ENCODE peak calls at places on chromosomes 3 and 15, in four cellular contexts. One of them, this sample, is unnamed.

GRCh38 chr3:11282250-11283125 is 10.3 kb downstream of the ATG7 start:
- DNase-seq in IMR-90: peak; percentile 59
- DNase-seq in fibroblast of lung: no peak
- DNase-seq in PC-3: no peak
- DNase-seq in this sample: no peak

GRCh38 chr3:104514776-104515175 is 851.9 kb upstream of the ALCAM start:
- DNase-seq in IMR-90: no peak
- DNase-seq in fibroblast of lung: no peak
- DNase-seq in PC-3: no peak
- DNase-seq in this sample: no peak

GRCh38 chr15:43370975-43371974 is at the start of the genes TUBGCP4 and ZSCAN29:
- DNase-seq in IMR-90: peak; percentile 62
- DNase-seq in fibroblast of lung: peak; percentile 63
- DNase-seq in PC-3: peak; percentile 82
- DNase-seq in this sample: no peak

GRCh38 chr15:60326824-60327654 is 70.7 kb downstream of the ANXA2 start:
- DNase-seq in IMR-90: peak; percentile 52
- DNase-seq in fibroblast of lung: no peak
- DNase-seq in PC-3: peak; percentile 79
- DNase-seq in this sample: no peak

GRCh38 chr15:101172421-101173097 is 79.3 kb downstream of the CHSY1 start:
- DNase-seq in IMR-90: peak; percentile 70
- DNase-seq in fibroblast of lung: no peak
- DNase-seq in PC-3: no peak
- DNase-seq in this sample: no peak

GRCh38 chr15:36589971-36590370 is 10.5 kb downstream of the CDIN1 start:
- DNase-seq in IMR-90: peak; percentile 50
- DNase-seq in fibroblast of lung: peak; percentile 74
- DNase-seq in PC-3: peak; percentile 94
- DNase-seq in this sample: no peak

GRCh38 chr15:92393994-92394326 is 279 bp downstream of the ST8SIA2 start:
- DNase-seq in IMR-90: no peak
- DNase-seq in fibroblast of lung: no peak
- DNase-seq in PC-3: no peak
- DNase-seq in this sample: no peak

GRCh38 chr3:123319760-123320159 is 118.0 kb downstream of the SEC22A start:
- DNase-seq in IMR-90: no peak
- DNase-seq in fibroblast of lung: no peak
- DNase-seq in PC-3: no peak
- DNase-seq in this sample: no peak

GRCh38 chr15:94300612-94301011 is 69.3 kb downstream of the MCTP2 start:
- DNase-seq in IMR-90: no peak
- DNase-seq in fibroblast of lung: no peak
- DNase-seq in PC-3: no peak
- DNase-seq in this sample: no peak

GRCh38 chr3:148880681-148881080 is 15.6 kb downstream of the CPA3 start:
- DNase-seq in IMR-90: no peak
- DNase-seq in fibroblast of lung: peak; percentile 21
- DNase-seq in PC-3: peak; percentile 30
- DNase-seq in this sample: no peak

GRCh38 chr15:90705212-90705611 is 11.9 kb upstream of the BLM start:
- DNase-seq in IMR-90: no peak
- DNase-seq in fibroblast of lung: no peak
- DNase-seq in PC-3: no peak
- DNase-seq in this sample: no peak

GRCh38 chr3:29759443-29760033 is 478.7 kb downstream of the RBMS3 start:
- DNase-seq in IMR-90: peak; percentile 21
- DNase-seq in fibroblast of lung: peak; percentile 66
- DNase-seq in PC-3: peak; percentile 32
- DNase-seq in this sample: peak; percentile 54

GRCh38 chr3:101635954-101636798 is 40.8 kb downstream of the ZBTB11 start:
- DNase-seq in IMR-90: peak; percentile 20
- DNase-seq in fibroblast of lung: peak; percentile 15
- DNase-seq in PC-3: peak; percentile 69
- DNase-seq in this sample: no peak

GRCh38 chr3:116246406-116246805 is 198.9 kb downstream of the LSAMP start:
- DNase-seq in IMR-90: no peak
- DNase-seq in fibroblast of lung: no peak
- DNase-seq in PC-3: no peak
- DNase-seq in this sample: no peak

GRCh38 chr15:38053244-38053643 is 118.8 kb downstream of the TMCO5A start:
- DNase-seq in IMR-90: no peak
- DNase-seq in fibroblast of lung: no peak
- DNase-seq in PC-3: no peak
- DNase-seq in this sample: no peak

GRCh38 chr15:25508369-25509002 is 69.7 kb upstream of the UBE3A start:
- DNase-seq in IMR-90: peak; percentile 64
- DNase-seq in fibroblast of lung: peak; percentile 46
- DNase-seq in PC-3: peak; percentile 42
- DNase-seq in this sample: no peak

GRCh38 chr15:74365619-74366445 is 1.6 kb downstream of the CYP11A1 start:
- DNase-seq in IMR-90: peak; percentile 41
- DNase-seq in fibroblast of lung: peak; percentile 59
- DNase-seq in PC-3: no peak
- DNase-seq in this sample: no peak

GRCh38 chr15:35427091-35427490 is 118.9 kb downstream of the DPH6 start:
- DNase-seq in IMR-90: peak; percentile 77
- DNase-seq in fibroblast of lung: peak; percentile 84
- DNase-seq in PC-3: peak; percentile 40
- DNase-seq in this sample: peak; percentile 71

GRCh38 chr15:22979699-22980188 is 424 bp downstream of the CYFIP1 start:
- DNase-seq in IMR-90: peak; percentile 25
- DNase-seq in fibroblast of lung: peak; percentile 36
- DNase-seq in PC-3: peak; percentile 25
- DNase-seq in this sample: no peak

GRCh38 chr3:50623840-50624474 is 7.0 kb downstream of the MAPKAPK3 start:
- DNase-seq in IMR-90: peak; percentile 22
- DNase-seq in fibroblast of lung: peak; percentile 28
- DNase-seq in PC-3: no peak
- DNase-seq in this sample: no peak

GRCh38 chr15:33279613-33280205 is 31.1 kb upstream of the RYR3 start:
- DNase-seq in IMR-90: no peak
- DNase-seq in fibroblast of lung: peak; percentile 59
- DNase-seq in PC-3: peak; percentile 84
- DNase-seq in this sample: peak; percentile 92

GRCh38 chr15:92273732-92274131 is 119.9 kb upstream of the ST8SIA2 start:
- DNase-seq in IMR-90: no peak
- DNase-seq in fibroblast of lung: no peak
- DNase-seq in PC-3: no peak
- DNase-seq in this sample: no peak

GRCh38 chr3:94965867-94966471 is 903.1 kb downstream of the NSUN3 start:
- DNase-seq in IMR-90: no peak
- DNase-seq in fibroblast of lung: no peak
- DNase-seq in PC-3: peak; percentile 21
- DNase-seq in this sample: no peak

GRCh38 chr3:28780480-28780879 is 431.9 kb upstream of the AZI2 start:
- DNase-seq in IMR-90: no peak
- DNase-seq in fibroblast of lung: no peak
- DNase-seq in PC-3: no peak
- DNase-seq in this sample: no peak

GRCh38 chr3:62368705-62369475 is 4.5 kb downstream of the FEZF2 start:
- DNase-seq in IMR-90: no peak
- DNase-seq in fibroblast of lung: no peak
- DNase-seq in PC-3: no peak
- DNase-seq in this sample: no peak

GRCh38 chr15:25716414-25717102 is 146.6 kb downstream of the ATP10A start:
- DNase-seq in IMR-90: no peak
- DNase-seq in fibroblast of lung: no peak
- DNase-seq in PC-3: no peak
- DNase-seq in this sample: no peak

GRCh38 chr3:60070366-60070765 is 1020.5 kb upstream of the CFAP20DC start:
- DNase-seq in IMR-90: no peak
- DNase-seq in fibroblast of lung: no peak
- DNase-seq in PC-3: no peak
- DNase-seq in this sample: no peak

GRCh38 chr3:60076307-60076706 is 1026.5 kb upstream of the CFAP20DC start:
- DNase-seq in IMR-90: no peak
- DNase-seq in fibroblast of lung: peak; percentile 20
- DNase-seq in PC-3: no peak
- DNase-seq in this sample: no peak

GRCh38 chr3:60073942-60074341 is 1024.1 kb upstream of the CFAP20DC start:
- DNase-seq in IMR-90: no peak
- DNase-seq in fibroblast of lung: no peak
- DNase-seq in PC-3: no peak
- DNase-seq in this sample: no peak

GRCh38 chr3:60079076-60079475 is 1029.3 kb upstream of the CFAP20DC start:
- DNase-seq in IMR-90: no peak
- DNase-seq in fibroblast of lung: no peak
- DNase-seq in PC-3: no peak
- DNase-seq in this sample: no peak

GRCh38 chr3:60073228-60073627 is 1023.4 kb upstream of the CFAP20DC start:
- DNase-seq in IMR-90: no peak
- DNase-seq in fibroblast of lung: no peak
- DNase-seq in PC-3: no peak
- DNase-seq in this sample: no peak
- H3K27ac ChIP-seq in IMR-90: no peak overlapping the region
- H3K27ac ChIP-seq in fibroblast of lung: no peak overlapping the region
- H3K27ac ChIP-seq in PC-3: no peak overlapping the region
- H3K27ac ChIP-seq in this sample: no peak overlapping the region

DNA sequence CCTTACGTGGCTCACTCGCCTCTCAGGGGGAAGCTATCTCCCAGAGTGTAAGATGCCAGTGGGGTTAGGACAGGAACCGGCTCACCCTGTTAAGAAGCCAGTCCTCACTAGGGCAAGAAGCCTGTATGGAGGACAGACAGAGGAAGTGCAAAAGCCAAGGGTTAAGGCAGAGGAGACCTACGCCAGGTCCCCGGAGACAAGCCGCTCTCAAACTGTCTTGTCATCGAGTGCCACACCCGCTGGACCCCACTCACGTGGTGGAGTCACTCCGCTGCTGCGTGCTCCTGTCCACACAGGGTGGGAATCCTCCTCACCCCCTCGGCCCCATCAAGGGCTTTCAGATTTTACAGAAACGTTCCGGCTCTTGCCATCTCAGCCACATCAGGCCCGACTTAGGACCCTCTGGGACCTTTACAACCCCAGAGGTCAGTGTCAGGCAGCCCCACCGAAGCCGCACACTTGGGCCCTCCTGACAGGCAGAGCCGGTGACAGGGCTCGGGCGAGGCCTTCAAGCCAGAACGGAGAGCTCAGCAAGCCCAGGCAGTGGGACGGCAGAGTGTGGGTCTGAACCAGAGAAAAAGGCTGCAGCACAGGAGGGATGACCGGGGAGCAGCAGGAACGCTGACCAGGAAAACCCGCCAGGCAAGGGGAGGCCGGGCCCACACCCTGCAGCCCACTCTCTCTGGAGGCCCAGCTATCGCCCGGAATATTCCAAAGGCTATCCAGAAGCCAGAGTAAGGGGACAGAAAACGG is 61.7 kb downstream of the XXYLT1 start:
- DNase-seq in IMR-90: peak; percentile 13
- DNase-seq in fibroblast of lung: no peak
- DNase-seq in PC-3: no peak
- DNase-seq in this sample: no peak
- H3K27ac ChIP-seq in IMR-90: peak overlapping the region; percentile 99
- H3K27ac ChIP-seq in fibroblast of lung: peak overlapping the region; percentile 98
- H3K27ac ChIP-seq in PC-3: no peak overlapping the region
- H3K27ac ChIP-seq in this sample: no peak overlapping the region

GRCh38 chr3:49131576-49131975 is 1.3 kb downstream of the LAMB2 start:
- DNase-seq in IMR-90: no peak
- DNase-seq in fibroblast of lung: no peak
- DNase-seq in PC-3: no peak
- DNase-seq in this sample: no peak

GRCh38 chr3:49134471-49135265 is 1.8 kb upstream of the LAMB2 start:
- DNase-seq in IMR-90: no peak
- DNase-seq in fibroblast of lung: no peak
- DNase-seq in PC-3: no peak
- DNase-seq in this sample: no peak

GRCh38 chr3:49132437-49133225 is at the start of gene LAMB2:
- DNase-seq in IMR-90: peak; percentile 74
- DNase-seq in fibroblast of lung: peak; percentile 86
- DNase-seq in PC-3: peak; percentile 82
- DNase-seq in this sample: peak; percentile 30

GRCh38 chr3:49132073-49132436 is 795 bp downstream of the LAMB2 start:
- DNase-seq in IMR-90: no peak
- DNase-seq in fibroblast of lung: no peak
- DNase-seq in PC-3: no peak
- DNase-seq in this sample: no peak

DNA sequence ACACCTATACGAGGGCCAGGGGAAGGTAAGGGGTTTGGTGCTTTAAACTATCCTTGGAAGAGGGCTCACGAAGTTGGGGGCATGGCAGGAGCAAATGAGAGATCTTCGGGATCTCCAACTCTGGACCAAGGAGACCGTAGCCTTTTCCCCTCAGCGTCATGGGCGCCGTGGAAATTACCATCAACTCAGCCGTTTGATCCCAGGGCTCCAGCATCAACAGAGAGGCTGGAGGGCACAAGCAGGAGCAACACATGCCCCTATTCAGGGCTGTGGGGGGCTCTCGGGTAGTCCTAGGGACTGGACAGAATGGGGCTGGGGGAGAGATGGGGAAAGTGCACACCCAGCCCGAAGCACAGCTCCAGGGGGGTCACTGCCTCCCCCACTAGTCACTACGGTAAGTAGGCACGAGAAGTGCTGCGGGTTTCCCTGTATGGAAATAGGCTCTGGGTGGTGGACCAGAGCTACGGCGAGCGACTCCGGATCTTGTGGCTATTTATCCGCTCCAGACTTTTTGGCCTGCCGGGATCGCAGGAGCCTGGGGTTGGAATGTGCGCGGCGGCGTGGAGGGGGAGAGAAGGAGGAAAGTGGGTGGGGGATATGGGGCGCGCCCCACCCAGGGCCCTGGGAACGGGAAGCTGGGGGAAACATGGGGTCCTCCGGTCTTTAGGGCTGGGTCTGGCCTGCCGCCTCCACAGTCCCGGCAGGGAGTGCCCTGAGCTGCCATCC is 539 bp upstream of the LAMB2 start:
- DNase-seq in IMR-90: peak; percentile 85
- DNase-seq in fibroblast of lung: peak; percentile 93
- DNase-seq in PC-3: peak; percentile 90
- DNase-seq in this sample: peak; percentile 85
- H3K27ac ChIP-seq in IMR-90: peak overlapping the region; percentile 99
- H3K27ac ChIP-seq in fibroblast of lung: peak overlapping the region; percentile 78
- H3K27ac ChIP-seq in PC-3: peak overlapping the region; percentile 93
- H3K27ac ChIP-seq in this sample: no peak overlapping the region

GRCh38 chr3:185822957-185823279 is 1.9 kb downstream of the IGF2BP2 start:
- DNase-seq in IMR-90: no peak
- DNase-seq in fibroblast of lung: no peak
- DNase-seq in PC-3: peak; percentile 28
- DNase-seq in this sample: no peak
- H3K27ac ChIP-seq in IMR-90: peak overlapping the region; percentile 100
- H3K27ac ChIP-seq in fibroblast of lung: peak overlapping the region; percentile 85
- H3K27ac ChIP-seq in PC-3: peak overlapping the region; percentile 83
- H3K27ac ChIP-seq in this sample: peak overlapping the region; percentile 80

DNA sequence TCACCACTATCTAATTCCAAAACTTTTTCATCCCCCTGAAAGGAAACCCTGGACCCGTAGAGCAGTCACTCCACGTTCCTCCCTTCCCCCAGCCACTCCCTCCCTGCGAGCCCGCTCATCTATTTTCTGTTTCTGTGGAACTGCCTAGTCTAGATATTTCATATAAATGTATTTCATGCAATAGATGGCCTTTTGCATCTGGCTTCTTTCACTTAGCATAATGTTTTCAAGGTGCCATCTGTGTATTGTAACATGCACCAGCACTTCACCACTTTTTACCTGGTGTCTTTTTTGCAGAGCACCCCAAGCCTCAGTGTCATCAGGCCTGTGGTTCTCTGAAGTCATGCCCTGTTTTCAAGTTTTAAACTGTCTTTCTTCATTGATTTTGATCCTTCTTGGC is 10.7 kb downstream of the CGNL1 start:
- DNase-seq in IMR-90: no peak
- DNase-seq in fibroblast of lung: no peak
- DNase-seq in PC-3: no peak
- DNase-seq in this sample: no peak
- H3K27ac ChIP-seq in IMR-90: no peak overlapping the region
- H3K27ac ChIP-seq in fibroblast of lung: no peak overlapping the region
- H3K27ac ChIP-seq in PC-3: no peak overlapping the region
- H3K27ac ChIP-seq in this sample: no peak overlapping the region